ENCODE peak calls at places on chromosomes 6 and 20, in four cellular contexts. Q, H, T and A are unnamed samples.
A peak's percentile ranks its signal among the peaks of the same experiment; 100 is the strongest.

GRCh38 chr20:568097-568864 is 24.7 kb upstream of the CSNK2A1 start:
- DNase-seq in Q (no peak), T (no peak), H (peak; percentile 74), A (no peak)

GRCh38 chr20:59151820-59152219 is 11.8 kb upstream of the ZNF831 start:
- DNase-seq in H (no peak), Q (no peak), T (no peak), A (no peak)

GRCh38 chr6:20033697-20034407 is 178.4 kb downstream of the MBOAT1 start:
- DNase-seq in H (no peak), Q (no peak), T (no peak), A (no peak)

GRCh38 chr20:21235713-21236445 is 67.3 kb upstream of the XRN2 start:
- DNase-seq in H (peak; percentile 54), T (peak; percentile 82), Q (peak; percentile 43), A (no peak)

GRCh38 chr6:16055852-16056251 is 73.0 kb upstream of the MYLIP start:
- DNase-seq in T (no peak), Q (no peak), H (no peak), A (no peak)

GRCh38 chr20:17442588-17442987 is 88.6 kb downstream of the BFSP1 start:
- DNase-seq in T (peak; percentile 5), Q (no peak), H (no peak), A (no peak)

GRCh38 chr6:116208056-116208785 is 45.7 kb downstream of the TSPYL4 start:
- DNase-seq in H (no peak), Q (no peak), T (no peak), A (no peak)

GRCh38 chr20:40651121-40651520 is 37.9 kb downstream of the MAFB start:
- DNase-seq in T (peak; percentile 38), H (no peak), Q (peak; percentile 50), A (peak; percentile 88)

GRCh38 chr6:15246217-15247211 is 645 bp downstream of the JARID2 start:
- DNase-seq in Q (peak; percentile 8), H (no peak), T (peak; percentile 46), A (no peak)

GRCh38 chr6:89830385-89830809 is 717 bp downstream of the CASP8AP2 start:
- DNase-seq in H (no peak), T (no peak), Q (no peak), A (no peak)

GRCh38 chr6:30325873-30326445 is 768 bp upstream of the TRIM39 start:
- DNase-seq in T (peak; percentile 86), Q (peak; percentile 71), H (peak; percentile 35), A (peak; percentile 82)

GRCh38 chr6:9620263-9620662 is 794.6 kb downstream of the TFAP2A start:
- DNase-seq in T (no peak), Q (peak; percentile 57), H (no peak), A (peak; percentile 22)

GRCh38 chr6:25223421-25224052 is 55.6 kb upstream of the CARMIL1 start:
- DNase-seq in T (peak; percentile 82), Q (peak; percentile 52), H (peak; percentile 68), A (peak; percentile 53)

GRCh38 chr20:17825949-17826843 is 126.4 kb downstream of the BANF2 start:
- DNase-seq in T (peak; percentile 53), H (no peak), Q (no peak), A (no peak)

GRCh38 chr6:161100072-161100471 is 108.5 kb downstream of the MAP3K4 start:
- DNase-seq in H (no peak), Q (no peak), T (no peak), A (no peak)

GRCh38 chr20:25544316-25544715 is 41.0 kb downstream of the NINL start:
- DNase-seq in T (peak; percentile 23), Q (no peak), H (no peak), A (no peak)

GRCh38 chr6:166587631-166588413 is 1.3 kb upstream of the RAMACL start:
- DNase-seq in Q (no peak), H (no peak), T (no peak), A (no peak)

GRCh38 chr6:70636589-70636988 is 31.1 kb upstream of the SMAP1 start:
- DNase-seq in T (no peak), Q (no peak), H (no peak), A (no peak)

GRCh38 chr6:125198285-125199009 is 44.9 kb downstream of the TPD52L1 start:
- DNase-seq in T (no peak), H (no peak), Q (no peak), A (peak; percentile 13)

GRCh38 chr20:63052571-63053429 is 46.0 kb upstream of the BHLHE23 start:
- DNase-seq in T (no peak), H (no peak), Q (no peak), A (no peak)

GRCh38 chr6:149425224-149425623 is 25.2 kb downstream of the SUMO4 start:
- DNase-seq in Q (no peak), T (no peak), H (no peak), A (no peak)

GRCh38 chr6:134517863-134518262 is 200.0 kb upstream of the SGK1 start:
- DNase-seq in H (no peak), Q (no peak), T (no peak), A (no peak)

GRCh38 chr6:40848038-40848437 is 191.0 kb downstream of the UNC5CL start:
- DNase-seq in H (no peak), T (no peak), Q (peak; percentile 55), A (peak; percentile 17)

GRCh38 chr6:167314180-167314821 is 10.6 kb upstream of the TTLL2 start:
- DNase-seq in Q (no peak), H (no peak), T (no peak), A (no peak)

GRCh38 chr6:118485601-118486550 is 62.2 kb upstream of the PLN start:
- DNase-seq in Q (no peak), T (peak; percentile 24), H (no peak), A (no peak)

GRCh38 chr6:102619585-102619984 is 1226.1 kb downstream of the GRIK2 start:
- DNase-seq in T (peak; percentile 5), H (no peak), Q (peak; percentile 3), A (no peak)

GRCh38 chr6:4660377-4661321 is 115.6 kb upstream of the CDYL start:
- DNase-seq in T (no peak), Q (no peak), H (peak; percentile 16), A (no peak)

GRCh38 chr6:66638099-66638498 is 931.1 kb upstream of the EYS start:
- DNase-seq in Q (no peak), H (no peak), T (no peak), A (no peak)

GRCh38 chr20:13267231-13267630 is 46.2 kb downstream of the ISM1 start:
- DNase-seq in T (no peak), H (no peak), Q (no peak), A (no peak)

GRCh38 chr6:66931787-66932186 is 1224.8 kb upstream of the EYS start:
- DNase-seq in H (no peak), T (no peak), Q (no peak), A (no peak)

GRCh38 chr6:143609972-143610371 is 67.8 kb upstream of the PHACTR2 start:
- DNase-seq in Q (no peak), T (no peak), H (no peak), A (no peak)

GRCh38 chr20:51586005-51586440 is 43.5 kb upstream of the NFATC2 start:
- DNase-seq in H (no peak), T (peak; percentile 88), Q (peak; percentile 67), A (no peak)

GRCh38 chr20:35305682-35306556 is 13.7 kb upstream of the FAM83C start:
- DNase-seq in T (peak; percentile 99), Q (peak; percentile 100), H (no peak), A (peak; percentile 98)

GRCh38 chr20:59403261-59403961 is 103.0 kb downstream of the EDN3 start:
- DNase-seq in H (peak; percentile 21), T (no peak), Q (no peak), A (no peak)

GRCh38 chr20:5808901-5809300 is 58.7 kb downstream of the SHLD1 start:
- DNase-seq in T (no peak), Q (no peak), H (no peak), A (no peak)

GRCh38 chr20:5811746-5812145 is 61.5 kb downstream of the SHLD1 start:
- DNase-seq in Q (no peak), H (no peak), T (no peak), A (no peak)

GRCh38 chr20:5806457-5807263 is 56.5 kb downstream of the SHLD1 start:
- DNase-seq in H (no peak), Q (no peak), T (no peak), A (no peak)

GRCh38 chr20:5807431-5807830 is 57.2 kb downstream of the SHLD1 start:
- DNase-seq in T (no peak), H (no peak), Q (no peak), A (no peak)

DNA sequence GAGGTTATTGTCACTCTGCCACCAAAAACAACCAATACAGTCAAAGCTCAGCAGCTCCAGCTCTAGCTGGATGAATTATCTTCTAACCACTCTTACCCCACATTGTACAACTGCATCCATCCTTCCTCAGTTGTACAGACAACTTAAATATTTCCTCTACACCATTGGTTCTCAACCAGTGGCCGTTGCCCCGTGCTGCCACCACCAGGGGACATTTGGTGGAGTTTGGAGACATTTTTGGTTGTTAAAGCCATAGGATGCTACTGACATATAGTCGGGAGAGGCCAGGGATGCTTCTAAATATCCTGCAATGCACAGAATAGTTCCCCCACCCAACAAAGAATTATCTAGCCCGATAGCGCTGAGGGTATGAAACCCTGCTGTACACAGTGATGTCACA is 59.3 kb downstream of the SHLD1 start:
- DNase-seq in H (no peak), T (no peak), Q (no peak), A (no peak)
- TF ChIP-seq CTCF in H (no peak), T (no peak), Q (no peak), A (no peak)

DNA sequence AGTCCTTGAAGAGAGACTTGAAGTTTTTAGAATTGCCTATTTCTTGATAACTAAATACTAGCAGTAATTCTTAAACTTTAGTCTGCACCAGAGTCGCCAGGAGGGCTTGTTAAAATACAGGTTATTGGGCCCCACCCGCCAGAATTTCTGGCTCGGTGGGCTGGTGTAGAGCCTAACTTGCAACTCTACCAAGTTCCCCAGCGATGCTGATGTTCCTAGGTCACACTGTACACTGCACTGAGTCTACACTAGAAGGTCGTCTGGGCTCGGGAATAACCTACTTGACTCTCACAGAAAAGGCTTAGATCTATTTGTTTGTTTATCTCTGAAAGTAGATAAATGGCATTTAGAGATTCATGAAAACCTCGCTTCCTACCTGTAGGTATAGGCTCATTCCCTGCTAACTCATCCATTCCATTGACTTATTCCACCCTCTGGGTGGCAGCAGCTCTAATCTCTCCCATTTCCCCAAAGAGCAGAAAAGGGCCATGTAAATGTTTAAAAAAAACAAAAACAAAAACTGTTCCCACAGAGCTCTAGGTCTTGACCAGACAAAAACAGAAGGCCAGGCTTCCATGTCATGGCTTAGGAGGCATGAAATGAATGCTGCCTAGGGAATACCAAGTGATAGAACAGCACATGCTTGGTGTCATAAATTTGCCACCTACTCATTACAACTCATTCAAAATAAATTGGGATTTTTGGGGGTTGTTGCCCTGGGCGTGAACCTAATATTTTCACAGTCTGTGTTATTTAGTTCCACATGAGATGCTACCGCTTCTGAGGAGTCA is 292.1 kb downstream of the ADGB start:
- DNase-seq in Q (no peak), T (peak; percentile 23), H (no peak), A (no peak)
- TF ChIP-seq CTCF in Q (no peak), T (no peak), H (no peak), A (peak; percentile 30)

GRCh38 chr6:156719720-156720563 is 57.2 kb upstream of the ARID1B start:
- DNase-seq in Q (peak; percentile 93), T (peak; percentile 94), H (peak; percentile 93), A (peak; percentile 85)

GRCh38 chr6:156720739-156721714 is 56.2 kb upstream of the ARID1B start:
- DNase-seq in Q (peak; percentile 89), T (peak; percentile 12), H (no peak), A (peak; percentile 82)

GRCh38 chr6:156717542-156717941 is 59.6 kb upstream of the ARID1B start:
- DNase-seq in Q (no peak), T (no peak), H (no peak), A (no peak)

GRCh38 chr6:156719395-156719719 is 57.8 kb upstream of the ARID1B start:
- DNase-seq in T (no peak), Q (no peak), H (no peak), A (no peak)

GRCh38 chr6:156718647-156719394 is 58.4 kb upstream of the ARID1B start:
- DNase-seq in T (peak; percentile 58), H (no peak), Q (no peak), A (peak; percentile 81)
- TF ChIP-seq CTCF in T (no peak), H (no peak), Q (no peak), A (peak; percentile 2)

GRCh38 chr6:156600678-156601077 is 176.5 kb upstream of the ARID1B start:
- DNase-seq in H (peak; percentile 27), Q (no peak), T (no peak), A (no peak)
- TF ChIP-seq CTCF in H (no peak), Q (no peak), T (no peak), A (no peak)